ENCODE peak calls at places on chromosomes 3 and 15, in eight cellular contexts. Y, Q, J, G, B, U, K and L are unnamed samples.

GRCh38 chr3:106533761-106534160 is 664.9 kb upstream of the CBLB start:
- DNase-seq in Y (no peak), Q (no peak), J (no peak), G (no peak), B (no peak), U (no peak), K (no peak), L (no peak)

GRCh38 chr3:10516835-10517465 is 11.6 kb upstream of the ATP2B2 start:
- DNase-seq in Y (no peak), Q (no peak), J (no peak), G (peak), B (peak), U (no peak), K (no peak), L (no peak)

GRCh38 chr15:81011593-81011992 is 10.9 kb downstream of the TLNRD1 start:
- DNase-seq in Y (no peak), Q (no peak), J (no peak), G (no peak), B (peak), U (no peak), K (no peak), L (no peak)

GRCh38 chr3:186909078-186909853 is 21.1 kb upstream of the ST6GAL1 start:
- DNase-seq in Y (no peak), Q (no peak), J (no peak), G (no peak), B (no peak), U (no peak), K (no peak), L (no peak)

GRCh38 chr15:76312540-76313174 is 1.4 kb upstream of the ETFA start:
- DNase-seq in Y (no peak), Q (peak), J (peak), G (no peak), B (no peak), U (no peak), K (no peak), L (peak)

GRCh38 chr15:75213768-75214221 is 12.1 kb downstream of the C15orf39 start:
- DNase-seq in Y (no peak), Q (no peak), J (no peak), G (no peak), B (no peak), U (no peak), K (no peak), L (no peak)

GRCh38 chr3:16112910-16113504 is 61.5 kb upstream of the GALNT15 start:
- DNase-seq in Y (no peak), Q (peak), J (peak), G (no peak), B (peak), U (no peak), K (no peak), L (no peak)

GRCh38 chr3:44835684-44836083 is 26.0 kb upstream of the TMEM42 start:
- DNase-seq in Y (no peak), Q (no peak), J (no peak), G (no peak), B (no peak), U (no peak), K (no peak), L (no peak)

GRCh38 chr3:46664971-46665762 is 28.3 kb downstream of the ALS2CL start:
- DNase-seq in Y (no peak), Q (no peak), J (no peak), G (no peak), B (no peak), U (no peak), K (no peak), L (peak)

GRCh38 chr3:64264491-64265109 is 39.3 kb upstream of the PRICKLE2 start:
- DNase-seq in Y (no peak), Q (no peak), J (peak), G (no peak), B (peak), U (no peak), K (no peak), L (no peak)

GRCh38 chr15:101349497-101349951 is 54.5 kb upstream of the SNRPA1 start:
- DNase-seq in Y (no peak), Q (no peak), J (no peak), G (no peak), B (no peak), U (no peak), K (no peak), L (no peak)

GRCh38 chr3:46848271-46849097 is 14.8 kb downstream of the MYL3 start:
- DNase-seq in Y (peak), Q (peak), J (peak), G (peak), B (peak), U (peak), K (no peak), L (peak)

GRCh38 chr15:40330368-40330836 is 6.9 kb downstream of the INAFM2 start:
- DNase-seq in Y (no peak), Q (no peak), J (no peak), G (peak), B (peak), U (no peak), K (no peak), L (no peak)

GRCh38 chr3:41204369-41204768 is 5.1 kb downstream of the CTNNB1 start:
- DNase-seq in Y (no peak), Q (no peak), J (no peak), G (no peak), B (no peak), U (no peak), K (no peak), L (no peak)

GRCh38 chr3:107117922-107118576 is 259.2 kb upstream of the CCDC54 start:
- DNase-seq in Y (no peak), Q (peak), J (peak), G (no peak), B (peak), U (no peak), K (peak), L (peak)

GRCh38 chr15:48645558-48646330 is at the start of gene FBN1:
- DNase-seq in Y (peak), Q (peak), J (peak), G (peak), B (peak), U (peak), K (no peak), L (no peak)

GRCh38 chr3:12507871-12508281 is 23.6 kb downstream of the TSEN2 start:
- DNase-seq in Y (peak), Q (no peak), J (peak), G (no peak), B (peak), U (peak), K (no peak), L (no peak)

GRCh38 chr3:141050913-141051632 is at the start of gene SPSB4:
- DNase-seq in Y (peak), Q (peak), J (peak), G (peak), B (peak), U (no peak), K (no peak), L (no peak)

GRCh38 chr15:40092416-40093223 is 16.1 kb downstream of the BMF start:
- DNase-seq in Y (peak), Q (peak), J (peak), G (peak), B (peak), U (peak), K (peak), L (peak)

DNA sequence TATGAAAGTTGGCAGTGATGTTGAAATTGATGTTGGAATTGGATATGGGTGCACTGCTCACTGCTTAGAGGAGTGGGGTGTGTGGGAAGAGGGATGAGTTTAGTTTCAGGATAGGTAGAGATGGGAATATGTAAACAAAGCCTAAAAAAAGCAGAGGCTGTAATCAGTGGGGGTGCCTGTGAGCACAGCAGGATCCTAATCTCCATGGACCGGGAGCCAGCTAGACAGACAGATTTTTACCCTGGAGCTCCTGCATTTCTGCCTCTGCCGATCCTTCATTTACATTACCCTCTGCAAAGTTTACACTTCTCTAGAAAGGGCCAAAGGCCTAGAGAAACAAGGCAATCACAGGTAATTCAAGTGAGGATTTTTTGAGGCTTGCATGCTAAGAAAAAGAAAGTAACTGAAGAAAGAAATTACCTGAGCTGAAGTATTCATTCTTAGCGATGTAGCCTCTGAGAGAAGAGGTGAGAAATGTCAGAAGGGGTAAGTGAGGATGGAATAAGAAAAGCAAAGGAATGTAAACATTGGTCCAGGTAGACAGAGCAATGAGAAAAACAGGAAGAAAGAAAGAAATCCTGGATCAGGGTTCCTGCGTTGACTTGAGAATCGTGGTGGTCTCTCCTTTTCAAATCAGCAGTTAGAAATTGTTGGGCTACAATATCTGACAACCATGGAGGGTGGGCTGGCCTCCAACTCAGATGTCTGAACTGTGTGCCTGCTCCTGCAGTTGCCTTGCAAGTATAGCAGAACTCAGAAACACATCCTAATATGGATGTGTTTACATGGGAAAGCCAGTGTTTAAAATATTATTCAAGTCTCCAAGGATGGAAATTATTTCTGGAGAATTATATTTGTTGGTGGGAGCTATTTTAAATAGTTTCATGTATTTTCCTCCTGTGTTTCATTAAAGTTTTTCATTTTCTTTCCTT is 79.8 kb downstream of the CRTC3 start:
- DNase-seq in Y (no peak), Q (no peak), J (peak), G (no peak), B (no peak), U (no peak), K (no peak), L (no peak)
- H3K4me3 ChIP-seq in Y (no peak), Q (no peak), J (no peak), G (no peak), B (no peak), U (peak), K (no peak), L (no peak)

DNA sequence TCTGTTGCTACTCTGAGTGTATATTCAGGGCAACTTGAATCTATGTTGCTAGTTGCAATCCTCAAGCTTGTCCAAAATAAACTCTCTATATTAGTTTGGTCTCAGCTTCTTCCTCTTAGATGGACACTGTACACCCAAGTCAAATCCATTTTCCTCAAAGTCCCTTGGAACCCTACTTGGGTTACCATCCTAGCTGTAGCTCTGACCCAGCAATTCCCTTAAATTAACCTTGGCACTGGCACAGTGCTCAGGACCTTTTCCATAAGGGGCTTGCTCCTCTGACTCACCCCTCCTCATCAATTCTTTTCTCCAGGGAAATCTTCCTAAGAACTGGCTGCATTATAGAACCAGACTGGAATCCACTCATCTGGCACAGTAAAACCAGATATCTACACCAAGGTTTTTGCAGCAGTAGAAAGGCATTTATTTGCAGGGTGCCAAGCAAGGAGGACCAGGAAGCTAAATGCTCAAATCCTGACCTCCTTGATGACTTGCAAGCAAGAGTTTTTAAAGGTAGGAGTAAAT is 44.9 kb upstream of the B3GALNT1 start:
- DNase-seq in Y (no peak), Q (no peak), J (peak), G (no peak), B (no peak), U (no peak), K (no peak), L (no peak)
- H3K4me3 ChIP-seq in Y (no peak), Q (no peak), J (no peak), G (no peak), B (no peak), U (no peak), K (no peak), L (no peak)

GRCh38 chr15:41894251-41894790 is 468 bp upstream of the SPTBN5 start:
- DNase-seq in Y (no peak), Q (no peak), J (no peak), G (no peak), B (no peak), U (no peak), K (no peak), L (no peak)
- H3K4me3 ChIP-seq in Y (no peak), Q (no peak), J (peak), G (peak), B (peak), U (peak), K (no peak), L (no peak)

GRCh38 chr3:133901083-133901482 is 5.4 kb upstream of the RAB6B start:
- DNase-seq in Y (no peak), Q (no peak), J (no peak), G (no peak), B (no peak), U (no peak), K (no peak), L (no peak)
- H3K4me3 ChIP-seq in Y (no peak), Q (no peak), J (no peak), G (no peak), B (no peak), U (no peak), K (no peak), L (no peak)